ENCODE peak calls at places on chromosome 18, in four cellular contexts. W is H1, S is HepG2, I is GM12878. Z is an unnamed sample.

GRCh38 chr18:53375641-53376040 is 848.8 kb downstream of the MBD2 start:
- DNase-seq in W (no peak), I (no peak), S (no peak), Z (no peak)

GRCh38 chr18:13139885-13140450 is 78.6 kb upstream of the LDLRAD4 start:
- DNase-seq in W (no peak), S (peak; percentile 80), I (no peak), Z (no peak)

GRCh38 chr18:26540041-26540628 is 8.2 kb downstream of the KCTD1 start:
- DNase-seq in W (no peak), I (no peak), S (no peak), Z (no peak)

GRCh38 chr18:32975166-32975441 is 202.3 kb upstream of the KLHL14 start:
- DNase-seq in S (no peak), I (no peak), W (no peak), Z (no peak)

GRCh38 chr18:28735731-28736130 is 558.8 kb upstream of the CDH2 start:
- DNase-seq in I (no peak), S (no peak), W (no peak), Z (no peak)

GRCh38 chr18:57223160-57223870 is 76.4 kb downstream of the BOD1L2 start:
- DNase-seq in I (no peak), W (no peak), S (no peak), Z (no peak)

GRCh38 chr18:21998531-21998930 is 170.9 kb upstream of the GATA6 start:
- DNase-seq in W (no peak), S (no peak), I (no peak), Z (no peak)

GRCh38 chr18:26468931-26469340 is 79.4 kb downstream of the KCTD1 start:
- DNase-seq in S (peak; percentile 36), I (no peak), W (no peak), Z (no peak)

GRCh38 chr18:54558609-54559585 is 32.1 kb upstream of the DYNAP start:
- DNase-seq in W (no peak), S (peak; percentile 11), I (peak; percentile 11), Z (no peak)

GRCh38 chr18:28728891-28729290 is 552.0 kb upstream of the CDH2 start:
- DNase-seq in S (no peak), I (no peak), W (no peak), Z (no peak)

GRCh38 chr18:72697706-72698105 is 153.6 kb upstream of the CBLN2 start:
- DNase-seq in I (no peak), S (no peak), W (no peak), Z (no peak)

GRCh38 chr18:66599190-66599589 is 4.7 kb downstream of the CDH19 start:
- DNase-seq in I (no peak), W (no peak), S (peak; percentile 69), Z (no peak)

GRCh38 chr18:69968073-69968472 is 20.4 kb upstream of the CD226 start:
- DNase-seq in S (no peak), W (no peak), I (no peak), Z (no peak)

GRCh38 chr18:44170208-44170880 is 510.3 kb upstream of the SETBP1 start:
- DNase-seq in S (no peak), I (no peak), W (no peak), Z (no peak)

GRCh38 chr18:54261894-54262293 is 7.4 kb upstream of the POLI start:
- DNase-seq in S (no peak), W (no peak), I (peak; percentile 85), Z (no peak)

GRCh38 chr18:966095-967036 is 61.7 kb downstream of the ADCYAP1 start:
- DNase-seq in W (no peak), S (no peak), I (no peak), Z (no peak)

GRCh38 chr18:53819174-53819573 is 405.3 kb downstream of the MBD2 start:
- DNase-seq in W (no peak), S (no peak), I (no peak), Z (no peak)

GRCh38 chr18:24703316-24703715 is 242.9 kb downstream of the HRH4 start:
- DNase-seq in S (no peak), I (no peak), W (no peak), Z (no peak)

GRCh38 chr18:12307251-12307736 is 747 bp upstream of the TUBB6 start:
- DNase-seq in I (no peak), W (no peak), S (no peak), Z (no peak)

GRCh38 chr18:11464129-11464528 is 145.3 kb upstream of the SLC35G4 start:
- DNase-seq in I (no peak), W (no peak), S (peak; percentile 34), Z (no peak)

GRCh38 chr18:67589325-67589724 is 72.8 kb upstream of the DSEL start:
- DNase-seq in S (no peak), W (no peak), I (no peak), Z (no peak)

GRCh38 chr18:75784413-75784812 is 356.9 kb upstream of the SMIM21 start:
- DNase-seq in I (no peak), S (no peak), W (no peak), Z (no peak)
- H3K4me3 ChIP-seq in I (no peak overlapping the region), S (no peak overlapping the region), W (no peak overlapping the region), Z (no peak overlapping the region)

GRCh38 chr18:58505181-58505580 is 123.7 kb downstream of the ALPK2 start:
- DNase-seq in S (no peak), I (no peak), W (no peak), Z (no peak)
- TF ChIP-seq SUZ12 in S (no peak), I (no peak), W (no peak), Z (no peak)

DNA sequence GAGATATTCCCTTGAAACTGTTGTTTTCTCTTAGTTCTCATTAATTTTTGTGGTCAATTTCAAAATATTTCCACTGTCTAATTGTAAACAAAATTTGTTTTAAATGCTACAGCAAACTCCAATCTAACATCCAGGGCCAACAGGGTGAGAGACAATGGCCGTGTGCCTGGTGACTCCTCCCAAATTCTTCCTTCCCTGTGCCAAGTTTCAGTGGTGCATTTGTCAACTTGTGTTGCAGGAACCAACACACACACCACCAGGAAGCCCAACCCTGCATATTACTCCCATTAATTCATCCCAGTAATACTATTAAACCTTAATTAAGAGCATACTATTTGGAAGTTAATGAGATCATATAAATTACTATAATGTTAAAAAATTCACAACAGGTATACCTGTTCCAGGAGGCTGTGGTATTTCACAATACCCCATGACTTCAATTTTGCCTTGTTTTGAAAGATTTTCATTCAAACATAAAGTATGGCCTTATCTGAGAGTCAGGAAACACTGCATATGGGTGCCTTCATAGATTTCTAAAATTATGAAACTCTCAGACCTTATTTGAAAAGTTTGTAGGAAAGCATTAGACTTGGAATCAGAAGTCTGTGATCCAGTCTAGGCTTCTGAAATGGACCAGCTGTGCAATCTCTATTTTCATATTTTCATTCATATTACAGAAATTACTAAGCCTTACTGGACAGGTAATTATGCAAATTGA is 1.1 kb downstream of the SERPINB2 start:
- DNase-seq in W (no peak), I (no peak), S (no peak), Z (no peak)
- H3K4me3 ChIP-seq in W (no peak overlapping the region), I (no peak overlapping the region), S (no peak overlapping the region), Z (no peak overlapping the region)

GRCh38 chr18:79586436-79587297 is 92.9 kb upstream of the CTDP1 start:
- DNase-seq in I (no peak), S (no peak), W (no peak), Z (no peak)

GRCh38 chr18:79589601-79590091 is 90.0 kb upstream of the CTDP1 start:
- DNase-seq in I (no peak), W (no peak), S (no peak), Z (no peak)

GRCh38 chr18:79587298-79588125 is 92.1 kb upstream of the CTDP1 start:
- DNase-seq in S (no peak), W (no peak), I (no peak), Z (no peak)

GRCh38 chr18:79588636-79589481 is 90.7 kb upstream of the CTDP1 start:
- DNase-seq in I (no peak), W (no peak), S (peak; percentile 47), Z (no peak)

DNA sequence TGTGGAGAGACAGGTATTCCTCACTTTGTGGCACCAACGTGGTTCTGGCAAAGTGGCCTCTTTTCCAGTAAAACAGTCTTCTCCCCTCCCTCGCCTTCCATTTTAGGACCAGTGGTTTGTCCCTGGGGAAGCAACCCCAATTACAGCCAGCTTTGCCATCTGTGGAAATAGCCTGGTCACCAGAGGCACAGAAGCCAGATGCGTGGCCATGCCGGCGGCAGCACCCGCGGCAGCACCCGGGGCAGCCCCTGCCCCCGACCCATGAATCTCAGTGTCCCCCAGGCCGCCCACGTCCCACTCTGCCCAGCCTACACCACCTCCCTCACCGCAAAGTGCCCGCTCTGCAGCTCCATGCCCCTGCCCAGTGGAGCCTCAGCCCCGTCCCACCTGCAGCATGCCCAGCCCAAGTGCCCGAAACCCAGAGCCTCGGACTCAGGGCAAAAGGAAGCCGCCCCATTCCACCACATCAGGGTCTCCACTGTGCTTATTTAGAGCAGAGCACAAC is 91.4 kb upstream of the CTDP1 start:
- DNase-seq in I (no peak), S (no peak), W (no peak), Z (no peak)
- TF ChIP-seq SUZ12 in I (no peak), S (no peak), W (no peak), Z (no peak)

DNA sequence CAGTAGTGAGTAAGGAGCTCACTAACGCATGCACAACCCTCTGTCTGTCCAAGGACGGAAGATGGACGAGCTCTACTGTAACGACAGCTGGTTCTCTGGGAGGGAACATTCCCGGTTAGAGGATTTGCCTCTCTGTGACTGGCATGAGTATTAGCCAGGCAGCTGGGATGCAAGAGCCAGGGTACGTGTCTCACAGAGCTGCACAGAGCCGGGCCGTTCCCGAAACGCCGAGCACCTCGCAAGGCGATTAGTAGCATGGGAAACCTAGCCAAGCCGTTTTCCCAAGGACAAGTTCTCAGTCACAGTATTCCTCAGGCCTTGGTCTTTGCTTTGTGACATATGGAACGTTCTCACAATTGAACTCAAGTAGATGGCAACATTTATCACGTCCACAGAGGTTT is 94.7 kb downstream of the MTCL1 start:
- DNase-seq in W (no peak), S (no peak), I (no peak), Z (no peak)
- H3K4me3 ChIP-seq in W (no peak overlapping the region), S (no peak overlapping the region), I (no peak overlapping the region), Z (no peak overlapping the region)

GRCh38 chr18:37294951-37295350 is 270.6 kb downstream of the CELF4 start:
- DNase-seq in W (peak; percentile 46), S (peak; percentile 15), I (no peak), Z (peak; percentile 39)
- TF ChIP-seq SUZ12 in W (no peak), S (no peak), I (no peak), Z (no peak)